ENCODE peak calls at places on chromosomes 5 and 9, in seven cellular contexts. J, X, O, B, V, F and I are unnamed samples.

GRCh38 chr9:112299514-112299913 is 33.9 kb downstream of the PTBP3 start:
- DNase-seq in J (no peak), X (no peak), O (no peak), B (peak; percentile 86), V (no peak), F (no peak), I (peak; percentile 32)

GRCh38 chr5:172678902-172679301 is 37.8 kb downstream of the NEURL1B start:
- DNase-seq in J (peak; percentile 59), X (peak; percentile 53), O (peak; percentile 57), B (peak; percentile 10), V (no peak), F (no peak), I (no peak)

GRCh38 chr9:73143606-73144328 is 7.9 kb upstream of the ANXA1 start:
- DNase-seq in J (no peak), X (peak; percentile 75), O (no peak), B (peak; percentile 85), V (no peak), F (no peak), I (no peak)

GRCh38 chr5:82111191-82111590 is 139.4 kb downstream of the ATG10 start:
- DNase-seq in J (no peak), X (no peak), O (no peak), B (peak; percentile 13), V (no peak), F (no peak), I (no peak)

GRCh38 chr5:10635257-10635860 is 71.5 kb downstream of the ANKRD33B start:
- DNase-seq in J (no peak), X (no peak), O (no peak), B (peak; percentile 59), V (no peak), F (no peak), I (no peak)

GRCh38 chr5:173188280-173188679 is 43.9 kb downstream of the BNIP1 start:
- DNase-seq in J (no peak), X (no peak), O (no peak), B (no peak), V (no peak), F (no peak), I (no peak)

GRCh38 chr9:116644099-116644688 is 42.9 kb upstream of the TRIM32 start:
- DNase-seq in J (no peak), X (no peak), O (no peak), B (no peak), V (no peak), F (no peak), I (no peak)

GRCh38 chr5:35117960-35118359 is 70.2 kb upstream of the AGXT2 start:
- DNase-seq in J (no peak), X (no peak), O (no peak), B (peak; percentile 91), V (no peak), F (no peak), I (no peak)

GRCh38 chr5:169251685-169252084 is 49.3 kb downstream of the SLIT3 start:
- DNase-seq in J (no peak), X (no peak), O (no peak), B (no peak), V (no peak), F (no peak), I (no peak)

GRCh38 chr5:95777441-95777840 is 45.1 kb downstream of the GLRX start:
- DNase-seq in J (no peak), X (no peak), O (no peak), B (no peak), V (no peak), F (no peak), I (no peak)

GRCh38 chr5:154308457-154309360 is 118.2 kb downstream of the GALNT10 start:
- DNase-seq in J (no peak), X (no peak), O (no peak), B (peak; percentile 90), V (no peak), F (no peak), I (no peak)

GRCh38 chr5:53433036-53433435 is 47.4 kb upstream of the FST start:
- DNase-seq in J (no peak), X (no peak), O (no peak), B (no peak), V (no peak), F (no peak), I (no peak)

GRCh38 chr5:155047818-155048217 is 34.3 kb downstream of the KIF4B start:
- DNase-seq in J (no peak), X (no peak), O (no peak), B (no peak), V (no peak), F (no peak), I (no peak)

GRCh38 chr9:94952553-94953373 is 226.3 kb downstream of the AOPEP start:
- DNase-seq in J (no peak), X (no peak), O (no peak), B (peak; percentile 35), V (peak; percentile 45), F (no peak), I (no peak)

GRCh38 chr5:75336625-75337336 is at the start of gene HMGCR:
- DNase-seq in J (peak; percentile 100), X (peak; percentile 99), O (peak; percentile 100), B (peak; percentile 99), V (peak; percentile 91), F (peak; percentile 94), I (peak; percentile 97)

GRCh38 chr5:14433202-14433601 is 148.4 kb upstream of the OTULINL start:
- DNase-seq in J (no peak), X (no peak), O (no peak), B (no peak), V (no peak), F (no peak), I (no peak)

GRCh38 chr5:178483620-178484019 is 106.6 kb downstream of the COL23A1 start:
- DNase-seq in J (peak; percentile 41), X (no peak), O (no peak), B (no peak), V (peak; percentile 68), F (peak; percentile 53), I (no peak)